ENCODE peak calls at places on chromosomes 6 and 20, in eight cellular contexts. G is stomach, I is GM12891, O is uterus, K is A549, P is adrenal gland, W is ovary, A is erythroblast. N is an unnamed sample.

GRCh38 chr20:36493801-36494114 is 47.6 kb upstream of the MYL9 start:
- DNase-seq in P (peak), K (no peak), G (peak), A (no peak), W (peak), I (no peak), O (peak), N (no peak)

GRCh38 chr6:44624226-44624625 is 236.7 kb downstream of the CDC5L start:
- DNase-seq in G (no peak), P (no peak), I (no peak), O (no peak), W (no peak), A (no peak), K (no peak), N (no peak)

GRCh38 chr6:6851862-6852261 is 255.9 kb upstream of the RREB1 start:
- DNase-seq in W (no peak), A (no peak), I (no peak), G (no peak), O (no peak), P (no peak), K (no peak), N (no peak)

GRCh38 chr6:85675030-85675819 is 32.5 kb upstream of the SYNCRIP start:
- DNase-seq in I (no peak), P (peak), K (no peak), W (no peak), G (no peak), O (no peak), A (peak), N (no peak)

GRCh38 chr6:165634486-165634885 is 28.6 kb downstream of the PDE10A start:
- DNase-seq in I (no peak), K (no peak), P (no peak), W (no peak), G (no peak), A (no peak), O (no peak), N (no peak)

GRCh38 chr6:26594730-26595632 is 1.8 kb upstream of the ABT1 start:
- DNase-seq in I (no peak), O (peak), K (peak), A (peak), W (peak), P (no peak), G (no peak), N (no peak)

GRCh38 chr6:109075934-109076333 is 18.7 kb downstream of the SESN1 start:
- DNase-seq in G (no peak), P (no peak), A (no peak), O (no peak), K (no peak), I (no peak), W (no peak), N (no peak)

GRCh38 chr6:113854531-113855499 is 2.3 kb upstream of the MARCKS start:
- DNase-seq in K (peak), W (peak), I (no peak), A (peak), G (peak), P (peak), O (peak), N (peak)

GRCh38 chr20:19897891-19898290 is 119.3 kb upstream of the NAA20 start:
- DNase-seq in G (no peak), P (no peak), I (no peak), K (no peak), A (no peak), O (no peak), W (no peak), N (no peak)

GRCh38 chr20:53623127-53623453 is 29.5 kb upstream of the ZNF217 start:
- DNase-seq in W (no peak), O (no peak), I (no peak), A (no peak), K (no peak), P (no peak), G (no peak), N (no peak)

GRCh38 chr20:53622247-53623114 is 28.8 kb upstream of the ZNF217 start:
- DNase-seq in W (peak), A (no peak), K (no peak), P (no peak), O (no peak), G (peak), I (no peak), N (no peak)

GRCh38 chr20:53626584-53626983 is 32.9 kb upstream of the ZNF217 start:
- DNase-seq in I (no peak), K (no peak), W (no peak), O (no peak), A (no peak), P (no peak), G (no peak), N (no peak)

GRCh38 chr20:53621482-53622246 is 28.0 kb upstream of the ZNF217 start:
- DNase-seq in I (no peak), G (peak), P (peak), K (peak), W (peak), A (peak), O (peak), N (no peak)

DNA sequence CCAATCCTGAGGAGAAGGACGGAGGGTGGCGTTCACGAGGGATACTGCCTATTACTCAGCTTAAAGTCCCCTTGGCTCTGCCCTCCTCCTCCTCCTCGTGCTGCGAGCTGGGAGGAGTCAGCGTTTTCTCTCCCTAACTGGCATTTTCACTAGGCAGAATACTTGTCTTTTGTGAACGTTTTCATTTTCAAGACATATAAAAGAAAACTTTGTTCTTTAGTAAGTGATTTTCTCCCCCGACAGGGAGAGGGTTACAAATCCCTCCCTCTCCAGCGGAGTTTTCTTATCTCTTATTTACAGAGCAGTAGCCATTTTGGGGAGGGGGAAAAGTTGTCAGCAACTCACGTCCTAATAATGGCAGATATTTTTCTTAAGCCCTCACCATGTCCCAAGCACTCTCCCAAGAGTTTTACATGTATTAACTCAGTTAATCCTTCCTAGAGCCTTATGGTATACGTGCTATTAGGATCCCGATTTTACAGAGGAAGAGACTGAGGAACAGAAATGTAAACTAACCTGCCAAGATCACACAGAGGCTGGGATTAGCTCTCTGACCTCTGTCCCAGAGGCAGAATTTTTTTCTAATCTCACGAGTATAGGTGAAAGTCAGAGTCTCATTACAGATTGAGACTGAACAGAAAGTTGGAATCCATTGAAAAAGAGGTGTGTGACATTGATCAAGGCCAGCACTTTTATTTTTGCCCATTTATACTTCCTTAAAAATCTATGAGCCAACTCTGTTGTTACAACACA is 30.0 kb upstream of the ZNF217 start:
- DNase-seq in W (peak), O (peak), P (peak), G (peak), A (peak), I (no peak), K (peak), N (no peak)
- TF ChIP-seq POLR2A in W (peak), O (peak), P (peak), G (no peak), A (peak), I (peak), K (no peak), N (peak)

GRCh38 chr6:111692327-111693164 is 86.9 kb upstream of the TRAF3IP2 start:
- DNase-seq in A (no peak), K (no peak), W (no peak), P (no peak), G (peak), O (no peak), I (no peak), N (no peak)
- TF ChIP-seq POLR2A in A (no peak), K (no peak), W (no peak), P (no peak), G (no peak), O (no peak), I (no peak), N (no peak)

DNA sequence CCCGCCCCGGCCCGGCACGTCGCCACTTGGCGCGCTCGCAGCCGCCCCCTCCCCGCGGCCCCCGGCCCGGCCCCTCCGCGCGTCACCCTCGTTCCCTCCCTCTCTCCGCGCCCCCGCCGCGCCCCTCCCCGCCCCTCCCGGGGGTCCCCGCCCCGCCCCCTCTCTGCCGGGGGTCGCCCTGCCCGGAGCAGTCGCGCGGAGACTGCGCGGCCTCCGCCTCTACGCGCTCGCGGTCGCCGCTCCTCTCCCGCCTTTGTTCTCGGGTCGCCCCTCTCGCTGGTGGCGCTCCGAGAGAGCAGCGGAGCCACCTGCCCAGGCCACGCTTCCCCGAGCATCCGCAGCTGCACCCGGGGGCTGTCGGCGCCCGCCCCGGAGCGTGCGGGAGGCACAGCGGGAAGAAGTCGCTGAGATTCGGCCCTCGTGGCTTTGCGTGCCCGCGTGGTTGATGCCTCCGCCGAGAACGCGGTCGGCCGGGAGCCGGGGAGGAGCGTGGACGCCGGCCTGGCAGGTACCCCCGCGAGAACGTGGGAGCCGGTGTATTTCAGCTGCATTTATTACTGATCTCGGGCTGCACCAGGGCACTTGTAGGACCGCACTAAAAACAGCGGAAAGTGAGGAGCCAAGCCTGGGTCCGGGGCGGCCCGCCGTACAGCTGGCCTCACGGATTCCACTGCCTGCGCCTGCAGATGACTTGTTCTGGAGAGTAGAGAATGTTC is 412 bp upstream of the PHF10 start:
- DNase-seq in K (no peak), I (peak), G (peak), A (peak), W (peak), O (peak), P (peak), N (peak)
- TF ChIP-seq POLR2A in K (peak), I (no peak), G (no peak), A (no peak), W (no peak), O (peak), P (peak), N (peak)

GRCh38 chr20:43920797-43921196 is 6.1 kb downstream of the TOX2 start:
- DNase-seq in O (no peak), W (no peak), P (no peak), I (no peak), G (no peak), K (no peak), A (no peak), N (no peak)
- TF ChIP-seq POLR2A in O (no peak), W (no peak), P (no peak), I (no peak), G (no peak), K (no peak), A (no peak), N (no peak)

DNA sequence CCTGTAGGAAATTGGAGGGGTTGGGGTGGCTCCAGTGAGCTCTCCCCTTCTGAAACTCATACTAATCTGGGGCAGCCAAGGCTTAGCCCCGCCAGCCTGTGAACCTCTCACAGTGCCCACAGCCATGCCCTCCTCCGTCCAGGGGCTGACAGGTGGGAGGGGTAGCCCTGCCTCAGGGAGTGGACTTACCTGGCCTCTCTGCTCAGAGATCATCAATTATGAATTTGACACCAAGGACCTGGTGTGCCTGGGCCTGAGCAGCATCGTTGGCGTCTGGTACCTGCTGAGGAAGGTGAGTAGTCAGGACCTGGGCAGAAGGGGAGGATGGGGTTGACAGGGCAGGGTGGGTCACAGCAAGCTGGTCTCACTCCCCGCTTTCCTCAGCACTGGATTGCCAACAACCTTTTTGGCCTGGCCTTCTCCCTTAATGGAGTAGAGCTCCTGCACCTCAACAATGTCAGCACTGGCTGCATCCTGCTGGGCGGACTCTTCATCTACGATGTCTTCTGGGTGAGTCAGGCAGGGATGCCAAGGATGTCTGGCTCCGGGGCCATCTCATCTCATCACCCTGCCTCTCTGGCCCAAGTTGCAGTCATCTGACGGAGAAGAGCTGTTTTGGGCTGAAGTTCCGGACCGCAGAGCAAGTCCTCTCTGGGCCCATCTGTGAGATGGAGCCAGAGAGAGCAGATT is 34.7 kb downstream of the HM13 start:
- DNase-seq in P (no peak), W (no peak), K (no peak), A (no peak), G (no peak), O (no peak), I (no peak), N (no peak)
- TF ChIP-seq POLR2A in P (no peak), W (no peak), K (no peak), A (no peak), G (no peak), O (no peak), I (no peak), N (no peak)

DNA sequence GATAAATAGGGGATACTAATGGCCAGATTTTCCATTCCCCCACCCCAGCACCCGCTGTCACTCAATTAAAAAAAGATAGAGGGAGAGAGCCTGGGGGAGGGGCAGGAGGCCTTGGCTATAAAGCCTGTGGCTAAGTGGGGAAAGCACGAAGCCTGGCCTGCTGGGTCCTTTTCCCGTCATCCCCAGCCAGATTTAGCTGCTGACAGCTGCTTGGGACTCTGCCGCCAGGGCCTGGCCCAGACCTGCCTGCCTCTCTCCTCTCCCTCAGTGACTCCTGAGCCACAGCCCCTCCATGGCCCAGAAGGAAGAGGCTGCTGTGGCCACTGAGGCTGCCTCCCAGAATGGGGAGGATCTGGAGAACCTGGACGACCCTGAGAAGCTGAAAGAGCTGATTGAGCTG is at the start of gene APOBEC2:
- DNase-seq in K (no peak), O (no peak), W (no peak), A (no peak), P (peak), I (no peak), G (no peak), N (no peak)
- TF ChIP-seq POLR2A in K (no peak), O (no peak), W (no peak), A (no peak), P (no peak), I (no peak), G (no peak), N (no peak)

GRCh38 chr6:145813285-145814034 is 1.1 kb downstream of the FBXO30 start:
- DNase-seq in O (no peak), A (peak), W (no peak), G (no peak), I (no peak), P (no peak), K (no peak), N (no peak)

GRCh38 chr6:145815875-145816274 is 1.3 kb upstream of the FBXO30 start:
- DNase-seq in G (no peak), W (no peak), O (no peak), K (no peak), I (no peak), A (no peak), P (peak), N (peak)

GRCh38 chr6:145814035-145814500 is 527 bp downstream of the FBXO30 start:
- DNase-seq in K (peak), P (peak), G (no peak), W (peak), O (peak), I (no peak), A (peak), N (no peak)

GRCh38 chr6:145815351-145815772 is 767 bp upstream of the FBXO30 start:
- DNase-seq in K (peak), O (peak), I (no peak), P (peak), W (no peak), G (no peak), A (no peak), N (no peak)

DNA sequence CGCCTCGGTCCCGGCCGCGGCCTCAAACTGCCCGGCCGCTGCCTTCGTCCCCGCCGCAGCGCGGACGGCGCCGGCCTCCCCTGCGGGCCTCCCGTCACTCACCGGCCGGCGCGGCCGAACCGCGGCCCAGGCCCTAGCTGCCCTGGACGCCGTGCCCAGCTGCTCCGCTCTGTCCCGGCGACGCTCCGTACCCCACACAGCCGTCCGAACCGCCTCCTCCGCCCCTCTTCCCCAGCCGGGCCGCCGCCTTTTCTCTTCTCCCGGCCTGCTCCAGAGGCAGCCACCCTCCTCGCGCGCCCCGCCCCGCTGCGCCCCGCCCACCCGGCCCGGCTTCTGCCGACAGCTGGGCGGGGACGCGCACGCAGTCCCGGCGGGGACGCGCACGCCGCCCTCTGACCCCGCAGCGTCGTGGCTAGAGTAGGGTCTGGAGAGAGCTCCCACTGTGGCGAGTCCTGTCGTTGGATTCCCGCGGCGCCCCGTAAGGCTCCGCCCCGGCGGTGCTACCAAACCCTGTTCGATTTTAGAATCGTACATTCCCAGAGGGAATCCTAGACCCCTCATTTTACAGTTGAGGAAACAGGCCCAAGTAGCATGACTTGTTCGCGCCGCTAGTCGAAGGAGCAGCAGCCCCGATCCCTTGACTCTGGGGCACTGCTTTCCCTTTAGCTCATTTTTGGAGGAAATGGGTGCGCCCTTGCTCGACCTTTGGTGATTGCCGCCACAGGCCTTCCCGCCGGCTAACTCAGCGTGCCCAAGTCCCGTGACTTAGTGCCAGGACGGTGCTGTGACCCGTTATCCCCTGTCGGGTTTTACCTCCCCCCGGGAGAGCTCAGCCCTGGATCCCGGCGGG is at the start of gene FBXO30:
- DNase-seq in I (peak), P (peak), K (peak), G (peak), W (peak), O (peak), A (peak), N (peak)
- TF ChIP-seq POLR2A in I (peak), P (peak), K (peak), G (no peak), W (peak), O (peak), A (peak), N (peak)

DNA sequence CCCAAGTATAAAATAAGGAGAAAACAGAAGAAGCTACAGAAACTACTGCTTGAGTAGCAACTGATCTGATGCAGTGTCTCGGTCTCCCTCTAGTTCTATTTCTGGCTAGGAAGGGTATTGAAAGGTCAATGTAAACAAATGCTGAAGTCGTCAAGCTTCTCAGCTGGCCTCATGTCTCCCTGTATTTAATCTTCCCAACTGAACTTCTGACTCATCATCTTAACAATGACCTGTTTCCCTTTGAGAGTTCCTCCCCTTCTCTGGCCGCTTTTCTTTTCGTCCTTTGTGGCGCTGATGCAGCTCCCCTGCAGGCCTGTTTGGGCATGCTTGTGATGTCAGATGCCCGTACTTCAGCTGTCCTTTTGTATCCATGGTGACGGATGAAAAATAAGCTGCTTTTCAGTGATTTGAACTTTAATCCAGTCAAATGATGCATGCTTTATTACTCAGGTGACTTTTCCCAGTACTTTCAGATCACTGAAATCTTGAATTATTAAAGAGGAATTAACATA is 7.8 kb upstream of the LCA5 start:
- DNase-seq in I (peak), W (peak), K (peak), P (peak), A (peak), O (peak), G (peak), N (peak)
- TF ChIP-seq POLR2A in I (no peak), W (no peak), K (no peak), P (peak), A (no peak), O (no peak), G (no peak), N (no peak)

DNA sequence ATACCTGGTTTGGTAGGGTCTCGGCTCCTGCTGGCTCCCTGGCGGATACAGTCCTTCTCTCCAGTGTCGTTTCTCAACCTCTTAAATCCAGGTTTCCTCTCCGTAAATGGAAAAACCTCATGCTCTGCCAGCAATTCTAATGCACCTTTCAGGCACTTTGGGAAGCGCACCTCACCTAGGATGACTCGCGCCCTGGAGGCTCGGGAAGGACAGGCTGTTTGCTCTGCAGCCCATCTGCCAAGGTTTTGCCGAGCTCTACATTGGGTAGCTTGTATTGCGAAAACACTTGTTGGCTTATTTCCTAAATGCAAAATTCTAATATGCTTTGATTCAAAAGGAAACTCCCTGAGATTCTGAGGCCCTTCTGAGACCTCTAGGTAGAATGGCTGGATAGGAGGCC is 102.6 kb upstream of the MLN start:
- DNase-seq in O (no peak), K (no peak), W (no peak), A (no peak), I (no peak), G (no peak), P (no peak), N (no peak)
- TF ChIP-seq POLR2A in O (no peak), K (no peak), W (no peak), A (no peak), I (no peak), G (no peak), P (no peak), N (no peak)

N was measured in GM12892.